ENCODE peak calls at places on chromosome 10, in four cellular contexts. X, J, F and E are unnamed samples.

GRCh38 chr10:65032867-65033769 is 1511.9 kb downstream of the REEP3 start:
- DNase-seq in X (no peak), J (no peak), F (no peak), E (peak; percentile 59)

GRCh38 chr10:103605359-103606156 is 112.1 kb downstream of the NEURL1 start:
- DNase-seq in F (no peak), X (peak; percentile 77), J (peak; percentile 52), E (peak; percentile 33)

GRCh38 chr10:115947104-115947503 is 325.9 kb downstream of the GFRA1 start:
- DNase-seq in F (no peak), J (no peak), X (no peak), E (no peak)

GRCh38 chr10:79376751-79377556 is 29.7 kb downstream of the PPIF start:
- DNase-seq in X (no peak), J (no peak), F (no peak), E (no peak)

GRCh38 chr10:20839141-20839540 is 58.0 kb downstream of the NEBL start:
- DNase-seq in F (no peak), J (no peak), X (no peak), E (no peak)

GRCh38 chr10:103757531-103758293 is 97.7 kb downstream of the SH3PXD2A start:
- DNase-seq in X (peak; percentile 40), J (peak; percentile 14), F (no peak), E (no peak)

GRCh38 chr10:104802941-104803340 is 161.9 kb downstream of the SORCS3 start:
- DNase-seq in X (no peak), J (no peak), F (no peak), E (no peak)

GRCh38 chr10:31458974-31459373 is 140.0 kb downstream of the ZEB1 start:
- DNase-seq in F (no peak), J (no peak), X (no peak), E (no peak)

GRCh38 chr10:106992064-106992463 is 172.4 kb downstream of the SORCS1 start:
- DNase-seq in X (no peak), J (no peak), F (no peak), E (no peak)

GRCh38 chr10:35642793-35643114 is 658 bp upstream of the FZD8 start:
- DNase-seq in F (no peak), J (no peak), X (no peak), E (no peak)

GRCh38 chr10:60304832-60305231 is 84.8 kb downstream of the ANK3 start:
- DNase-seq in J (peak; percentile 60), F (no peak), X (no peak), E (no peak)

GRCh38 chr10:60309891-60310290 is 79.8 kb downstream of the ANK3 start:
- DNase-seq in J (no peak), X (no peak), F (no peak), E (no peak)

GRCh38 chr10:60303778-60304177 is 85.9 kb downstream of the ANK3 start:
- DNase-seq in J (no peak), X (no peak), F (no peak), E (no peak)

GRCh38 chr10:60309371-60309770 is 80.3 kb downstream of the ANK3 start:
- DNase-seq in F (no peak), J (no peak), X (no peak), E (no peak)

GRCh38 chr10:60305394-60305892 is 84.2 kb downstream of the ANK3 start:
- DNase-seq in F (no peak), J (peak; percentile 58), X (no peak), E (no peak)
- TF ChIP-seq TCF7 in F (no peak), J (no peak), X (no peak), E (no peak)

GRCh38 chr10:15791816-15792524 is 68.3 kb downstream of the MINDY3 start:
- DNase-seq in J (no peak), X (no peak), F (no peak), E (no peak)
- TF ChIP-seq TCF7 in J (no peak), X (no peak), F (no peak), E (no peak)

GRCh38 chr10:90893190-90893589 is 21.4 kb downstream of the RPP30 start:
- DNase-seq in X (no peak), F (no peak), J (no peak), E (no peak)
- TF ChIP-seq TCF7 in X (no peak), F (no peak), J (no peak), E (no peak)

GRCh38 chr10:88243847-88244730 is 339.0 kb downstream of the RNLS start:
- DNase-seq in F (no peak), X (no peak), J (no peak), E (no peak)
- TF ChIP-seq TCF7 in F (no peak), X (no peak), J (no peak), E (no peak)

GRCh38 chr10:97025613-97026242 is 160.0 kb downstream of the SLIT1 start:
- DNase-seq in X (peak; percentile 69), F (peak; percentile 31), J (peak; percentile 65), E (peak; percentile 50)
- TF ChIP-seq TCF7 in X (no peak), F (no peak), J (no peak), E (no peak)